ENCODE peak calls at places on chromosomes 1 and 21, in nine cellular contexts. J is endothelial cell of umbilical vein, X is stomach, P is suprapubic skin, G is GM23338, N is K562, Q is transverse colon, U is upper lobe of left lung, I is HCT116. E is an unnamed sample.

GRCh38 chr1:53325326-53326087 is 2.4 kb downstream of the LRP8 start:
- DNase-seq in J (peak; percentile 6), X (no peak), P (no peak), G (no peak), N (no peak), Q (peak; percentile 13), U (no peak), I (no peak), E (no peak)

GRCh38 chr1:7552402-7552801 is 218.7 kb upstream of the VAMP3 start:
- DNase-seq in J (peak; percentile 70), X (no peak), P (no peak), G (no peak), N (no peak), Q (no peak), U (peak; percentile 71), I (no peak), E (no peak)

GRCh38 chr1:37257646-37258045 is 216.7 kb upstream of the ZC3H12A start:
- DNase-seq in J (no peak), X (no peak), P (no peak), G (no peak), N (no peak), Q (no peak), U (no peak), I (no peak), E (no peak)

GRCh38 chr1:103371234-103371633 is 154.3 kb upstream of the RNPC3 start:
- DNase-seq in J (no peak), X (no peak), P (no peak), G (no peak), N (no peak), Q (no peak), U (no peak), I (no peak), E (no peak)

GRCh38 chr1:6026095-6026809 is 19.4 kb upstream of the KCNAB2 start:
- DNase-seq in J (no peak), X (peak; percentile 79), P (peak; percentile 89), G (peak; percentile 85), N (no peak), Q (peak; percentile 93), U (peak; percentile 95), I (peak; percentile 44), E (no peak)

GRCh38 chr1:151158751-151159251 is 2.4 kb downstream of the TNFAIP8L2 start:
- DNase-seq in J (no peak), X (no peak), P (no peak), G (peak; percentile 40), N (no peak), Q (no peak), U (no peak), I (no peak), E (no peak)

GRCh38 chr21:43768868-43769167 is 7.3 kb downstream of the CSTB start:
- DNase-seq in J (no peak), X (no peak), P (no peak), G (peak; percentile 25), N (no peak), Q (no peak), U (no peak), I (no peak), E (no peak)

GRCh38 chr1:240797050-240797449 is 185.1 kb upstream of the GREM2 start:
- DNase-seq in J (peak; percentile 18), X (no peak), P (no peak), G (no peak), N (no peak), Q (no peak), U (no peak), I (no peak), E (no peak)

GRCh38 chr1:174142836-174143235 is 16.5 kb upstream of the RABGAP1L start:
- DNase-seq in J (no peak), X (no peak), P (no peak), G (no peak), N (no peak), Q (no peak), U (no peak), I (no peak), E (no peak)

GRCh38 chr1:90384152-90384650 is 332.9 kb downstream of the BARHL2 start:
- DNase-seq in J (no peak), X (no peak), P (no peak), G (no peak), N (no peak), Q (no peak), U (no peak), I (no peak), E (no peak)

DNA sequence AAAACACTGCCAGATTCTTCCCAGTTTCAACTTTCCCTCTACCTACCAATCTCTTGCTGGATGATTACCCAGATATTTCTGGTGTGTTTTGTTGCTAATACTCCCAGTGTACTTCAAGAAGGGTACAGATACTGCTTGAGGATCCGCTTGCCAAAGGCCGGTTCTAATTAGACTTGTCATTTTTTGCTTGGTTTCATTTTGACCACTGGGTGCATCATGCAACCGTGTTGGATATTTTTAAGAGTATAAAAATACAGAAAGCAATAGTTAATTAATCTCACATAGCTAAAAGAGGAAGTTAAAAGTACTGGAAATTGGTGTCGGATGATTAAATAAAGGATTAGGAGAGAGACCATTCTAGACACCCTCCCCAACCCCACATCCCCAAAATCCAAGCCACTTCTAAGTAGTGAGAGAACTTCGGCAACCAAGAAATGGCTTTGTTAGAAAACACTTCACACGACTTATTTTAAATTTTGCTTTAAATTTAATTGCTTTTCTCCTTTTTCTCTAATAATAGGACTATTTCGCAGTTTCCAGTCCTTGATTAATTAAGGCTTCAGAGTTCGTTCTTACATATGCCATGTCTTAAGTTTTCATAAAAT is 2.5 kb upstream of the CDKN2C start:
- DNase-seq in J (peak; percentile 23), X (no peak), P (no peak), G (no peak), N (peak; percentile 67), Q (no peak), U (no peak), I (no peak), E (no peak)
- H3K27me3 ChIP-seq in J (no peaks in the 10 kb centered on the region), X (no peaks in the 10 kb centered on the region), P (no peaks in the 10 kb centered on the region), G (peaks cover 86% of the 10 kb centered on the region), N (no peaks in the 10 kb centered on the region), Q (no peaks in the 10 kb centered on the region), U (no peaks in the 10 kb centered on the region), I (no peaks in the 10 kb centered on the region), E (no peaks in the 10 kb centered on the region)

GRCh38 chr1:106181866-106182265 is 874.6 kb upstream of the PRMT6 start:
- DNase-seq in J (no peak), X (no peak), P (no peak), G (no peak), N (no peak), Q (no peak), U (no peak), I (no peak), E (no peak)
- H3K36me3 ChIP-seq in J (no peaks in the 10 kb centered on the region), X (no peaks in the 10 kb centered on the region), P (no peaks in the 10 kb centered on the region), G (no peaks in the 10 kb centered on the region), N (no peaks in the 10 kb centered on the region), Q (no peaks in the 10 kb centered on the region), U (no peaks in the 10 kb centered on the region), I (no peaks in the 10 kb centered on the region), E (no peaks in the 10 kb centered on the region)

GRCh38 chr1:118204106-118204505 is 19.1 kb upstream of the SPAG17 start:
- DNase-seq in J (no peak), X (no peak), P (no peak), G (no peak), N (no peak), Q (no peak), U (no peak), I (no peak), E (no peak)

GRCh38 chr1:118209648-118210047 is 24.6 kb upstream of the SPAG17 start:
- DNase-seq in J (no peak), X (no peak), P (no peak), G (no peak), N (no peak), Q (no peak), U (no peak), I (no peak), E (no peak)

GRCh38 chr1:118204648-118205047 is 19.6 kb upstream of the SPAG17 start:
- DNase-seq in J (no peak), X (no peak), P (no peak), G (no peak), N (no peak), Q (no peak), U (no peak), I (no peak), E (no peak)

GRCh38 chr1:118210051-118210722 is 25.2 kb upstream of the SPAG17 start:
- DNase-seq in J (no peak), X (no peak), P (no peak), G (no peak), N (no peak), Q (no peak), U (no peak), I (no peak), E (no peak)

DNA sequence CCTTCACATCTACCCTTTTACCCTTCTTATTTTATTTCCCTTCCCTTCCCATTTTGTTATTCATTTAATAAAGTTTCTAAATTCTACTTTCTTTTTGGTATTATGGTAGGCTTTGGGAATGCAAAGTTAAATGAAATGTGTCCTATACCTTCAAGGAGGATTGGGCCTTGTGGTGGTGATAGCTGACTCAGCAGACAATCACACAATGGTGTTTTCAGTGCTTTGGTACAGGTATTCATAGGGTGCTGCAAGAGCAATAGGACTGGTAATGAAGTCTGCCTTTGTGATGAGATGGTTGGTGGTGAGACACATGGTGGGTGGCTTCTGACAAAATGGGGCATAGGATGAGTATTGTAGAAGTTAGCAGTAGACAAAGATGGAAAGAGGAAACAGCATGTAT is 21.9 kb upstream of the SPAG17 start:
- DNase-seq in J (no peak), X (no peak), P (no peak), G (no peak), N (no peak), Q (no peak), U (no peak), I (no peak), E (no peak)
- TF ChIP-seq POLR2AphosphoS5 in J (no peak), X (no peak), P (no peak), G (no peak), N (no peak), Q (no peak), U (no peak), I (no peak), E (no peak)

DNA sequence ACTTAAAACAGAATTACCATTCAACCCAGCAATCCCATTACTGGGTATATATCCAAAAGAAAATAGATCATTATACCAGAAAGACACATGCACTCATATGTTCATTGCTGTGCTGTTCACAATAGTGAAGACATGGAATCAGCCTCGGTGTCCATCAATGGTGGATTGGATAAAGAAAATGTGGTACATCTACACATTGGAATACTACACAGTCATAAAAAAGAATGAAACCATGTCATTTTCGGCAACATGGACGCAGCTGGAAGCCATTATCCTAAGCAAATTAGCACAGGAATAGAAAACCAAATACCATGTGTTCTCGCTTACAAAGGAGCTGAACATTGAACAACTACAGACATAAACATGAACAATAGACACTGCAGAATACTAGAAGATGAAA is 244.8 kb upstream of the PROX1 start:
- DNase-seq in J (no peak), X (no peak), P (no peak), G (no peak), N (no peak), Q (no peak), U (no peak), I (no peak), E (no peak)
- H3K27me3 ChIP-seq in J (no peaks in the 10 kb centered on the region), X (no peaks in the 10 kb centered on the region), P (no peaks in the 10 kb centered on the region), G (no peaks in the 10 kb centered on the region), N (no peaks in the 10 kb centered on the region), Q (no peaks in the 10 kb centered on the region), U (no peaks in the 10 kb centered on the region), I (no peaks in the 10 kb centered on the region), E (no peaks in the 10 kb centered on the region)